ENCODE peak calls at places on chromosomes 6 and 20, in seven cellular contexts. One of them, this sample, is unnamed.

GRCh38 chr20:53210931-53211330 is 238.8 kb downstream of the TSHZ2 start:
- DNase-seq in H1: no peak
- DNase-seq in trophoblast cell: no peak
- DNase-seq in H9: no peak
- DNase-seq in mesenchymal stem cell: no peak
- DNase-seq in IMR-90: no peak
- DNase-seq in mesendoderm: no peak
- DNase-seq in this sample: no peak

GRCh38 chr6:122372647-122373046 is 26.8 kb upstream of the HSF2 start:
- DNase-seq in trophoblast cell: no peak
- DNase-seq in IMR-90: peak
- DNase-seq in mesendoderm: peak
- DNase-seq in H1: no peak
- DNase-seq in H9: no peak
- DNase-seq in mesenchymal stem cell: peak
- DNase-seq in this sample: no peak

GRCh38 chr20:22462975-22463914 is 121.1 kb downstream of the FOXA2 start:
- DNase-seq in H1: no peak
- DNase-seq in IMR-90: no peak
- DNase-seq in trophoblast cell: no peak
- DNase-seq in mesendoderm: no peak
- DNase-seq in H9: no peak
- DNase-seq in mesenchymal stem cell: no peak
- DNase-seq in this sample: no peak

GRCh38 chr6:110239516-110240265 is 59.5 kb downstream of the CDC40 start:
- DNase-seq in mesendoderm: no peak
- DNase-seq in IMR-90: no peak
- DNase-seq in mesenchymal stem cell: no peak
- DNase-seq in trophoblast cell: no peak
- DNase-seq in H1: no peak
- DNase-seq in H9: no peak
- DNase-seq in this sample: peak

GRCh38 chr20:32387262-32387661 is 29.1 kb downstream of the ASXL1 start:
- DNase-seq in mesendoderm: no peak
- DNase-seq in mesenchymal stem cell: peak
- DNase-seq in H9: no peak
- DNase-seq in H1: no peak
- DNase-seq in trophoblast cell: no peak
- DNase-seq in IMR-90: peak
- DNase-seq in this sample: no peak

GRCh38 chr6:144314003-144314485 is 28.9 kb downstream of the UTRN start:
- DNase-seq in mesendoderm: no peak
- DNase-seq in IMR-90: peak
- DNase-seq in mesenchymal stem cell: peak
- DNase-seq in H9: no peak
- DNase-seq in trophoblast cell: no peak
- DNase-seq in H1: no peak
- DNase-seq in this sample: no peak

GRCh38 chr6:106966671-106967522 is 7.6 kb downstream of the CD24 start:
- DNase-seq in mesendoderm: no peak
- DNase-seq in trophoblast cell: no peak
- DNase-seq in mesenchymal stem cell: no peak
- DNase-seq in H1: no peak
- DNase-seq in H9: no peak
- DNase-seq in IMR-90: no peak
- DNase-seq in this sample: no peak

GRCh38 chr20:9225879-9226278 is 157.0 kb downstream of the PLCB4 start:
- DNase-seq in H9: no peak
- DNase-seq in H1: no peak
- DNase-seq in mesendoderm: no peak
- DNase-seq in IMR-90: no peak
- DNase-seq in trophoblast cell: no peak
- DNase-seq in mesenchymal stem cell: no peak
- DNase-seq in this sample: no peak

GRCh38 chr6:163814494-163815364 is 400.2 kb downstream of the QKI start:
- DNase-seq in H9: no peak
- DNase-seq in H1: no peak
- DNase-seq in mesendoderm: no peak
- DNase-seq in trophoblast cell: peak
- DNase-seq in mesenchymal stem cell: peak
- DNase-seq in IMR-90: peak
- DNase-seq in this sample: no peak

GRCh38 chr6:52517502-52518278 is 59.2 kb downstream of the TRAM2 start:
- DNase-seq in trophoblast cell: peak
- DNase-seq in mesendoderm: peak
- DNase-seq in H1: peak
- DNase-seq in IMR-90: peak
- DNase-seq in H9: peak
- DNase-seq in mesenchymal stem cell: peak
- DNase-seq in this sample: peak

GRCh38 chr6:163290545-163291274 is 123.8 kb upstream of the QKI start:
- DNase-seq in H1: no peak
- DNase-seq in mesendoderm: no peak
- DNase-seq in IMR-90: no peak
- DNase-seq in mesenchymal stem cell: no peak
- DNase-seq in H9: no peak
- DNase-seq in trophoblast cell: no peak
- DNase-seq in this sample: no peak

GRCh38 chr6:144469144-144469575 is 184.0 kb downstream of the UTRN start:
- DNase-seq in mesenchymal stem cell: no peak
- DNase-seq in trophoblast cell: no peak
- DNase-seq in mesendoderm: no peak
- DNase-seq in H9: no peak
- DNase-seq in H1: no peak
- DNase-seq in IMR-90: no peak
- DNase-seq in this sample: no peak

GRCh38 chr20:16758459-16759160 is 10.5 kb downstream of the OTOR start:
- DNase-seq in mesendoderm: no peak
- DNase-seq in H1: no peak
- DNase-seq in IMR-90: no peak
- DNase-seq in mesenchymal stem cell: no peak
- DNase-seq in trophoblast cell: no peak
- DNase-seq in H9: no peak
- DNase-seq in this sample: no peak

GRCh38 chr20:58794510-58795180 is 56.1 kb downstream of the GNAS-AS1 start:
- DNase-seq in trophoblast cell: no peak
- DNase-seq in mesenchymal stem cell: no peak
- DNase-seq in H1: no peak
- DNase-seq in H9: no peak
- DNase-seq in mesendoderm: no peak
- DNase-seq in IMR-90: no peak
- DNase-seq in this sample: no peak

GRCh38 chr6:16205377-16206144 is 32.8 kb upstream of the GMPR start:
- DNase-seq in trophoblast cell: no peak
- DNase-seq in mesendoderm: no peak
- DNase-seq in IMR-90: peak
- DNase-seq in H1: no peak
- DNase-seq in H9: no peak
- DNase-seq in mesenchymal stem cell: peak
- DNase-seq in this sample: no peak

GRCh38 chr20:20864346-20865096 is 152.1 kb upstream of the RALGAPA2 start:
- DNase-seq in H1: no peak
- DNase-seq in trophoblast cell: no peak
- DNase-seq in H9: no peak
- DNase-seq in mesendoderm: peak
- DNase-seq in mesenchymal stem cell: no peak
- DNase-seq in IMR-90: no peak
- DNase-seq in this sample: peak

GRCh38 chr6:15330174-15330934 is 84.5 kb downstream of the JARID2 start:
- DNase-seq in trophoblast cell: no peak
- DNase-seq in H9: no peak
- DNase-seq in H1: peak
- DNase-seq in mesendoderm: no peak
- DNase-seq in mesenchymal stem cell: no peak
- DNase-seq in IMR-90: peak
- DNase-seq in this sample: no peak

GRCh38 chr6:10511477-10511876 is 9.7 kb upstream of the GCNT2 start:
- DNase-seq in mesendoderm: no peak
- DNase-seq in H9: no peak
- DNase-seq in IMR-90: no peak
- DNase-seq in mesenchymal stem cell: peak
- DNase-seq in trophoblast cell: no peak
- DNase-seq in H1: no peak
- DNase-seq in this sample: no peak

GRCh38 chr20:1377984-1378742 is 14.7 kb downstream of the FKBP1A start:
- DNase-seq in mesendoderm: peak
- DNase-seq in trophoblast cell: peak
- DNase-seq in mesenchymal stem cell: peak
- DNase-seq in H9: no peak
- DNase-seq in H1: no peak
- DNase-seq in IMR-90: peak
- DNase-seq in this sample: no peak

GRCh38 chr6:96940322-96940721 is 15.8 kb downstream of the KLHL32 start:
- DNase-seq in H1: no peak
- DNase-seq in mesenchymal stem cell: no peak
- DNase-seq in H9: no peak
- DNase-seq in mesendoderm: peak
- DNase-seq in trophoblast cell: no peak
- DNase-seq in IMR-90: no peak
- DNase-seq in this sample: no peak

GRCh38 chr20:43666376-43667328 is at the start of gene MYBL2:
- DNase-seq in mesendoderm: peak
- DNase-seq in trophoblast cell: peak
- DNase-seq in H1: peak
- DNase-seq in mesenchymal stem cell: peak
- DNase-seq in H9: peak
- DNase-seq in IMR-90: peak
- DNase-seq in this sample: peak

GRCh38 chr6:667253-667927 is 10.5 kb upstream of the HUS1B start:
- DNase-seq in trophoblast cell: no peak
- DNase-seq in mesendoderm: no peak
- DNase-seq in mesenchymal stem cell: no peak
- DNase-seq in IMR-90: no peak
- DNase-seq in H9: no peak
- DNase-seq in H1: no peak
- DNase-seq in this sample: no peak

GRCh38 chr6:148523051-148523450 is 180.4 kb downstream of the SASH1 start:
- DNase-seq in mesenchymal stem cell: peak
- DNase-seq in H9: no peak
- DNase-seq in trophoblast cell: no peak
- DNase-seq in H1: no peak
- DNase-seq in IMR-90: peak
- DNase-seq in mesendoderm: no peak
- DNase-seq in this sample: no peak

GRCh38 chr6:111657146-111657545 is 51.5 kb upstream of the TRAF3IP2 start:
- DNase-seq in mesendoderm: no peak
- DNase-seq in H1: no peak
- DNase-seq in mesenchymal stem cell: peak
- DNase-seq in IMR-90: peak
- DNase-seq in H9: no peak
- DNase-seq in trophoblast cell: no peak
- DNase-seq in this sample: no peak
- H2BK5ac ChIP-seq in mesendoderm: no peak
- H2BK5ac ChIP-seq in H1: no peak
- H2BK5ac ChIP-seq in mesenchymal stem cell: no peak
- H2BK5ac ChIP-seq in IMR-90: no peak
- H2BK5ac ChIP-seq in H9: no peak
- H2BK5ac ChIP-seq in trophoblast cell: no peak
- H2BK5ac ChIP-seq in this sample: no peak

DNA sequence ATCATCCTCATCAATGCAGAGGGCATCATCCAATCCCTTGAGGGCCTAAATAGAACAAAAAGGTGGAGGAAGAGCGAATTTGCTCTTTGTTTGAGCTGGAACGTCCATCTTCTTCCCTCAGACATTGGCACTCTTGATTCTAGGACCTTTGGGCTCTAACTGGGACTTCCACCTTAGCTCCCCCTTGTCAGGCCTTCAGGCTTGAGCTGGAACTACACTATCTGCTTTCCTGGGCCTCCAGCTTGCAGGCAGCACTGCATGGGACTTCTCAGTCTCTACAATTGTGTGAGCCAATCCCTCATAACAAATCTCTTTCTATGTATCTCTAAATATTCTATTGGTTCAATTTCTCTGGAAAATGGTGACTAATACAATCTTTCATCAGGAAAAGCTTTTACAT is 155.4 kb downstream of the MCHR2 start:
- DNase-seq in IMR-90: no peak
- DNase-seq in H1: no peak
- DNase-seq in mesenchymal stem cell: no peak
- DNase-seq in trophoblast cell: no peak
- DNase-seq in H9: peak
- DNase-seq in mesendoderm: peak
- DNase-seq in this sample: no peak
- H2AK5ac ChIP-seq in IMR-90: no peak
- H2AK5ac ChIP-seq in H1: no peak
- H2AK5ac ChIP-seq in mesenchymal stem cell: no peak
- H2AK5ac ChIP-seq in trophoblast cell: no peak
- H2AK5ac ChIP-seq in H9: no peak
- H2AK5ac ChIP-seq in mesendoderm: no peak
- H2AK5ac ChIP-seq in this sample: no peak

GRCh38 chr6:108999428-108999827 is 95.2 kb downstream of the SESN1 start:
- DNase-seq in H1: no peak
- DNase-seq in mesenchymal stem cell: no peak
- DNase-seq in trophoblast cell: no peak
- DNase-seq in mesendoderm: no peak
- DNase-seq in IMR-90: no peak
- DNase-seq in H9: no peak
- DNase-seq in this sample: no peak
- H2BK5ac ChIP-seq in H1: no peak
- H2BK5ac ChIP-seq in mesenchymal stem cell: no peak
- H2BK5ac ChIP-seq in trophoblast cell: no peak
- H2BK5ac ChIP-seq in mesendoderm: no peak
- H2BK5ac ChIP-seq in IMR-90: no peak
- H2BK5ac ChIP-seq in H9: no peak
- H2BK5ac ChIP-seq in this sample: no peak

GRCh38 chr6:70129341-70129740 is 173.5 kb downstream of the COL9A1 start:
- DNase-seq in trophoblast cell: no peak
- DNase-seq in mesendoderm: no peak
- DNase-seq in H9: no peak
- DNase-seq in mesenchymal stem cell: no peak
- DNase-seq in H1: no peak
- DNase-seq in IMR-90: no peak
- DNase-seq in this sample: no peak

GRCh38 chr6:70124882-70125535 is 177.9 kb downstream of the COL9A1 start:
- DNase-seq in trophoblast cell: no peak
- DNase-seq in H9: no peak
- DNase-seq in mesendoderm: no peak
- DNase-seq in mesenchymal stem cell: peak
- DNase-seq in H1: no peak
- DNase-seq in IMR-90: peak
- DNase-seq in this sample: no peak

GRCh38 chr6:70118670-70119069 is 184.2 kb downstream of the COL9A1 start:
- DNase-seq in H1: no peak
- DNase-seq in mesendoderm: no peak
- DNase-seq in trophoblast cell: no peak
- DNase-seq in IMR-90: no peak
- DNase-seq in H9: no peak
- DNase-seq in mesenchymal stem cell: no peak
- DNase-seq in this sample: no peak

GRCh38 chr6:70119218-70119835 is 183.6 kb downstream of the COL9A1 start:
- DNase-seq in trophoblast cell: no peak
- DNase-seq in H9: no peak
- DNase-seq in H1: no peak
- DNase-seq in IMR-90: no peak
- DNase-seq in mesendoderm: no peak
- DNase-seq in mesenchymal stem cell: no peak
- DNase-seq in this sample: no peak

DNA sequence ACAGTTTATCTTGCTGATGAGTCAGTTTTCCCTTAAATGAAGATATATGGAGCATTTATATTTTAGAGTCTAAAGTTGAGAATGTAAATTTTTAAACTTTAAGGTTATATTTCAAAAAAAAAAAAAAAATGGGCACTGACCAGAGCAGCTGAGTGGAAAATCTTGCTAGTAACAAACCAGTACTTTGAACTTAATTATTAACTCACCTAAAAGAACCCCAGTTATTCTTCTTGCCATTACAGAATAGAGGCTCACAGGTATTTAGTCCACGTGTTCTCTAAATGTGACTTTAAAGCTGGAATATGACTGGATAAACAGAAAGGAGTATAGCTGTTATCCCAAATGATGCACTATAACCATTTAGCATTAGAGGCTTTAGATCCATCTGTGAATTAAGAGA is 178.4 kb downstream of the COL9A1 start:
- DNase-seq in mesendoderm: no peak
- DNase-seq in mesenchymal stem cell: no peak
- DNase-seq in IMR-90: no peak
- DNase-seq in trophoblast cell: no peak
- DNase-seq in H9: no peak
- DNase-seq in H1: no peak
- DNase-seq in this sample: no peak
- H2AK5ac ChIP-seq in mesendoderm: no peak
- H2AK5ac ChIP-seq in mesenchymal stem cell: peak
- H2AK5ac ChIP-seq in IMR-90: no peak
- H2AK5ac ChIP-seq in trophoblast cell: no peak
- H2AK5ac ChIP-seq in H9: no peak
- H2AK5ac ChIP-seq in H1: no peak
- H2AK5ac ChIP-seq in this sample: no peak